ENCODE peak calls at places on chromosomes 2 and 18, in six cellular contexts. U is mucosa of descending colon, V is mammary epithelial cell, D is psoas muscle, N is cardiac muscle cell, L is H9. C is an unnamed sample. For H3K4me1, the result is how much of the 10 kb centered on the place peaks cover.

GRCh38 chr18:69906765-69907164 is 40.9 kb downstream of the CD226 start:
- DNase-seq in U (no peak), V (no peak), D (no peak), N (no peak), L (no peak), C (no peak)

GRCh38 chr2:239252433-239253200 is 148.2 kb downstream of the HDAC4 start:
- DNase-seq in U (peak), V (no peak), D (peak), N (peak), L (no peak), C (peak)

GRCh38 chr18:43661570-43661969 is 384.3 kb upstream of the SYT4 start:
- DNase-seq in U (no peak), V (peak), D (no peak), N (peak), L (peak), C (no peak)

GRCh38 chr2:16774980-16775963 is 109.6 kb upstream of the CYRIA start:
- DNase-seq in U (no peak), V (no peak), D (no peak), N (peak), L (peak), C (no peak)

GRCh38 chr2:128206245-128206644 is 112.4 kb downstream of the HS6ST1 start:
- DNase-seq in U (no peak), V (no peak), D (no peak), N (no peak), L (no peak), C (no peak)

GRCh38 chr18:21183670-21184069 is 58.4 kb upstream of the GREB1L start:
- DNase-seq in U (no peak), V (peak), D (no peak), N (no peak), L (no peak), C (no peak)

GRCh38 chr2:69969126-69969983 is 7.9 kb upstream of the ASPRV1 start:
- DNase-seq in U (peak), V (no peak), D (no peak), N (no peak), L (no peak), C (no peak)

GRCh38 chr2:56185101-56185581 is 1.4 kb downstream of the CCDC85A start:
- DNase-seq in U (peak), V (peak), D (peak), N (peak), L (peak), C (no peak)

GRCh38 chr2:214902273-214902672 is 92.8 kb upstream of the BARD1 start:
- DNase-seq in U (no peak), V (no peak), D (no peak), N (no peak), L (no peak), C (no peak)

GRCh38 chr2:144331652-144332355 is 188.1 kb downstream of the ZEB2 start:
- DNase-seq in U (peak), V (no peak), D (no peak), N (no peak), L (peak), C (peak)

GRCh38 chr2:240133401-240133800 is 2.7 kb downstream of the COPS9 start:
- DNase-seq in U (no peak), V (no peak), D (peak), N (no peak), L (peak), C (no peak)

GRCh38 chr18:74147779-74148542 is at the start of the genes FBXO15 and TIMM21:
- DNase-seq in U (peak), V (peak), D (peak), N (peak), L (peak), C (peak)

GRCh38 chr18:67710639-67711038 is 194.1 kb upstream of the DSEL start:
- DNase-seq in U (no peak), V (no peak), D (no peak), N (no peak), L (no peak), C (no peak)

GRCh38 chr2:224904390-224904789 is 137.9 kb downstream of the DOCK10 start:
- DNase-seq in U (no peak), V (peak), D (no peak), N (peak), L (no peak), C (no peak)

GRCh38 chr2:11634584-11634983 is 35.4 kb downstream of the NTSR2 start:
- DNase-seq in U (no peak), V (no peak), D (no peak), N (no peak), L (no peak), C (no peak)

GRCh38 chr18:62732631-62733030 is 17.3 kb downstream of the PHLPP1 start:
- DNase-seq in U (no peak), V (no peak), D (no peak), N (no peak), L (no peak), C (no peak)

GRCh38 chr2:46954951-46955571 is 39.5 kb upstream of the MCFD2 start:
- DNase-seq in U (no peak), V (peak), D (peak), N (peak), L (peak), C (peak)

GRCh38 chr2:240997141-240997855 is 1.1 kb upstream of the SNED1 start:
- DNase-seq in U (peak), V (no peak), D (peak), N (no peak), L (no peak), C (peak)

GRCh38 chr2:118186110-118186857 is 98.0 kb downstream of the INSIG2 start:
- DNase-seq in U (peak), V (peak), D (peak), N (peak), L (peak), C (peak)
- TF ChIP-seq CTCF in U (no peak), V (no peak), D (no peak), N (no peak), L (no peak), C (no peak)

DNA sequence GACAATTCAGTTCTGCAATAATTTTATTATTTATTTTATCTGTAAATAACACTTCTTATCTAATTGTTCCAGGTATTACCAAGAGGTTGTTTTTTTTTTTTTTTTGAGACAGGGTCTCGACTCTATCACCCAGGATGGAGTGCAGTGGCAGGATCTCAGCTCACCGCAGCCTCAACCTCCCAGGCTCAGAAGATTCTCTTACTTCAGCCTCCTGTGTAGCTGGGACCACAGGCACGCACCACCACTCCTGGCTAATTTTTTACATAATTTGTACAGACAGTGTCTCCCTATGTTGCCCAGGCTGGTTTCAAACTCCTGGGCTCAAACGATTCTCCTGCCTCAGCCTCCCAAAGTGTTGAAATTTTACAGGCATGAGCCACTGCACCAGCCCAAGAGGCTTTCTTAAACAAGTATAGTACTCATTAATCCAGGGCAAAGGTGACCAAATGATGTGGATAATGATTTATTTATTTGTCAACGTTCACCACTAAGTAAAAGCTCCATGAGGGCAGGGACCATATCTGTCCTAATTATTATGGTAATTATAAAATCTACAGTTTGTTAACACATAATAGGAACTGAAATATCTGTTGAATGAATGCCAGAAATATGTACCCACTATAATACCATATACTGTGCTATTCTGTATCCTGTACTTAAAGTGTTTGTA is 12.0 kb downstream of the STK17B start:
- DNase-seq in U (no peak), V (no peak), D (no peak), N (no peak), L (no peak), C (no peak)
- H3K4me1 ChIP-seq in U (under half), V (under half), D (under half), N (under half), L (under half), C (under half)

DNA sequence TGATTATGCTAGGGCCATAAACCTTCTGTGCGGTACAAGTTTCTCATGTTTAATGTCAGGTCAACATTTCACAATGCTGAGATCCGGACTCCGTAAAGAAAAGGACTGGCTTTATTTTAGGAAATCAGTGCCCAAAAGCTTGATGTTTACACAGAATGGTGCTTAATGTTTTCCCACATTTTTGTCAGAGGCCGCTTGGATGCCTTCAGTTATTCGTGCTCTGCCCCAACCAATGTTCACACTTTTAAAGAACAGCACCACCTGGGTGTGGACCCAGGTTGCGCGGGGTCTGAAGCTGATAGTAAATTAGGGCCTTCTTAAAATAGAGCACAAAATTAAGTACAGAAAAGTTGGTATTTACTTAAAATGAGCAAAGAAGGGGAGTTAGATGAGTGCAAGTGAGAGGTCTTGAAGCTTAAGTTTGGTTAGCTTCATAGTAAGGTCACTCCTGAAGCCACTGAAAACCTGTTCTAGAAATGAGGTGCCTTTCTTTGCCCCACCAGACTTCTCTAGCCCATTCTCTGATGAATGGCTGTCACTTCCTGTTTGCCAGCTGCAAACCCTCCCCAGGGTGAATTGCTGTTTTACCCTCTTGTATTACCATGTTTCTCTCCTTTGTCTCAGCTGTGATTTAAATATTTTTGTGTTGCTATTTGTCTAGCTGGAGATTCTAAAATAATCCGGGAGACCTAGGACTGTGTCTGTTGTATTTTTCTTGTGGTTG is 20.5 kb downstream of the SLC3A1 start:
- DNase-seq in U (no peak), V (no peak), D (no peak), N (no peak), L (peak), C (no peak)
- TF ChIP-seq CTCF in U (no peak), V (no peak), D (no peak), N (no peak), L (peak), C (no peak)

GRCh38 chr2:113111823-113112287 is 15.5 kb upstream of the IL1RN start:
- DNase-seq in U (no peak), V (peak), D (no peak), N (no peak), L (no peak), C (no peak)

GRCh38 chr2:113112438-113112837 is 15.0 kb upstream of the IL1RN start:
- DNase-seq in U (no peak), V (no peak), D (no peak), N (no peak), L (no peak), C (peak)

GRCh38 chr2:113114224-113114945 is 13.0 kb upstream of the IL1RN start:
- DNase-seq in U (no peak), V (peak), D (no peak), N (no peak), L (no peak), C (no peak)

GRCh38 chr2:113113794-113114193 is 13.6 kb upstream of the IL1RN start:
- DNase-seq in U (no peak), V (no peak), D (no peak), N (no peak), L (no peak), C (no peak)

GRCh38 chr2:113111121-113111520 is 16.3 kb upstream of the IL1RN start:
- DNase-seq in U (no peak), V (no peak), D (no peak), N (no peak), L (no peak), C (no peak)
- H3K4me1 ChIP-seq in U (under half), V (under half), D (under half), N (under half), L (under half), C (under half)